ENCODE peak calls at places on chromosome 7, in seven cellular contexts. E is iPS DF 6.9, K is fibroblast of lung, O is iPS-NIHi11, S is kidney tubule cell, Y is A172, P is GF-D8. N is an unnamed sample.

GRCh38 chr7:114662002-114662677 is 247.5 kb downstream of the FOXP2 start:
- DNase-seq in K (no peak), P (no peak), E (no peak), S (no peak), Y (no peak), O (no peak), N (no peak)

GRCh38 chr7:30148951-30149459 is 14.2 kb downstream of the MTURN start:
- DNase-seq in O (no peak), P (peak), S (peak), E (no peak), Y (no peak), K (no peak), N (no peak)

GRCh38 chr7:415646-416525 is 103.8 kb downstream of the PDGFA start:
- DNase-seq in O (peak), Y (no peak), P (no peak), E (no peak), S (no peak), K (no peak), N (no peak)

GRCh38 chr7:7746419-7746818 is 28.0 kb upstream of the RPA3 start:
- DNase-seq in S (no peak), E (no peak), Y (no peak), K (no peak), P (no peak), O (no peak), N (no peak)

GRCh38 chr7:32564542-32564941 is 69.3 kb downstream of the AVL9 start:
- DNase-seq in O (no peak), K (peak), S (no peak), Y (no peak), P (no peak), E (no peak), N (no peak)

GRCh38 chr7:2164156-2164555 is 68.6 kb downstream of the MAD1L1 start:
- DNase-seq in O (peak), P (no peak), Y (no peak), E (no peak), S (no peak), K (no peak), N (no peak)

GRCh38 chr7:26060713-26061339 is 91.2 kb upstream of the NFE2L3 start:
- DNase-seq in Y (no peak), S (no peak), P (no peak), E (no peak), O (no peak), K (no peak), N (no peak)

GRCh38 chr7:157402388-157402703 is 65.5 kb downstream of the DNAJB6 start:
- DNase-seq in P (no peak), S (no peak), O (no peak), E (no peak), Y (no peak), K (no peak), N (no peak)

GRCh38 chr7:106570948-106571418 is 90.0 kb downstream of the CCDC71L start:
- DNase-seq in P (no peak), O (no peak), E (no peak), K (no peak), S (no peak), Y (no peak), N (no peak)

GRCh38 chr7:149355390-149356048 is 93.5 kb downstream of the ZNF783 start:
- DNase-seq in K (no peak), S (peak), O (peak), P (no peak), E (peak), Y (peak), N (no peak)

GRCh38 chr7:2017483-2017891 is 215.3 kb downstream of the MAD1L1 start:
- DNase-seq in S (no peak), Y (no peak), P (no peak), K (no peak), E (no peak), O (no peak), N (no peak)

GRCh38 chr7:34823650-34824258 is 165.7 kb downstream of the NPSR1 start:
- DNase-seq in P (no peak), Y (peak), E (no peak), O (peak), K (peak), S (peak), N (peak)

GRCh38 chr7:29375641-29376562 is 181.3 kb downstream of the CHN2 start:
- DNase-seq in S (peak), P (no peak), O (peak), E (no peak), Y (peak), K (no peak), N (peak)

GRCh38 chr7:50552921-50553320 is 12.3 kb downstream of the DDC start:
- DNase-seq in S (peak), P (no peak), Y (peak), E (no peak), K (peak), O (peak), N (peak)

GRCh38 chr7:39172137-39172536 is 194.4 kb downstream of the POU6F2 start:
- DNase-seq in P (no peak), E (no peak), S (peak), O (no peak), Y (no peak), K (no peak), N (no peak)

GRCh38 chr7:140899883-140900282 is 24.8 kb downstream of the BRAF start:
- DNase-seq in O (peak), S (no peak), E (no peak), P (no peak), Y (no peak), K (peak), N (no peak)

GRCh38 chr7:94087664-94088352 is 83.7 kb upstream of the BET1 start:
- DNase-seq in E (peak), O (peak), K (peak), P (no peak), Y (peak), S (peak), N (peak)

GRCh38 chr7:99129001-99129400 is 14.9 kb downstream of the SMURF1 start:
- DNase-seq in Y (no peak), P (no peak), K (no peak), S (no peak), E (no peak), O (no peak), N (no peak)

GRCh38 chr7:101216001-101216859 is 1.2 kb downstream of the PLOD3 start:
- DNase-seq in E (no peak), P (peak), Y (peak), O (no peak), S (no peak), K (no peak), N (no peak)

GRCh38 chr7:120272896-120273475 is at the start of gene KCND2:
- DNase-seq in P (no peak), S (no peak), Y (no peak), O (peak), E (no peak), K (peak), N (peak)

GRCh38 chr7:158395349-158395748 is 192.3 kb downstream of the PTPRN2 start:
- DNase-seq in E (no peak), P (no peak), K (no peak), S (no peak), Y (no peak), O (no peak), N (no peak)

GRCh38 chr7:93016681-93017349 is 101.0 kb downstream of the SAMD9 start:
- DNase-seq in K (no peak), S (peak), O (no peak), E (no peak), P (no peak), Y (no peak), N (no peak)

GRCh38 chr7:130440527-130441365 is at the start of gene CEP41:
- DNase-seq in O (peak), P (peak), K (peak), S (peak), E (peak), Y (peak), N (peak)

GRCh38 chr7:149846436-149847046 is 8.4 kb downstream of the ZNF862 start:
- DNase-seq in O (no peak), P (no peak), K (no peak), E (no peak), Y (no peak), S (no peak), N (no peak)

GRCh38 chr7:25807212-25807611 is 344.8 kb upstream of the NFE2L3 start:
- DNase-seq in O (no peak), E (no peak), Y (no peak), S (no peak), P (no peak), K (no peak), N (no peak)

GRCh38 chr7:73833251-73833919 is 2.6 kb downstream of the CLDN4 start:
- DNase-seq in O (no peak), K (no peak), S (peak), P (no peak), E (no peak), Y (peak), N (no peak)